ENCODE peak calls at places on chromosomes 2 and 18, in six cellular contexts. One of them, this sample, is unnamed.

GRCh38 chr2:108583903-108584520 is 49.7 kb downstream of the LIMS1 start:
- DNase-seq in K562: peak
- DNase-seq in HepG2: peak
- DNase-seq in GM12878: no peak
- DNase-seq in H1: no peak
- DNase-seq in GM12892: peak
- DNase-seq in this sample: no peak

GRCh38 chr2:221097568-221097915 is 474.6 kb downstream of the EPHA4 start:
- DNase-seq in K562: no peak
- DNase-seq in HepG2: no peak
- DNase-seq in GM12878: no peak
- DNase-seq in H1: no peak
- DNase-seq in GM12892: no peak
- DNase-seq in this sample: no peak

GRCh38 chr2:55493220-55493619 is 26.3 kb upstream of the CFAP36 start:
- DNase-seq in K562: no peak
- DNase-seq in HepG2: no peak
- DNase-seq in GM12878: no peak
- DNase-seq in H1: no peak
- DNase-seq in GM12892: no peak
- DNase-seq in this sample: no peak

GRCh38 chr2:148259674-148260073 is 238.8 kb downstream of the MBD5 start:
- DNase-seq in K562: peak
- DNase-seq in HepG2: no peak
- DNase-seq in GM12878: no peak
- DNase-seq in H1: no peak
- DNase-seq in GM12892: no peak
- DNase-seq in this sample: no peak

GRCh38 chr2:238947920-238948710 is 100.2 kb downstream of the TWIST2 start:
- DNase-seq in K562: no peak
- DNase-seq in HepG2: peak
- DNase-seq in GM12878: no peak
- DNase-seq in H1: peak
- DNase-seq in GM12892: no peak
- DNase-seq in this sample: no peak

GRCh38 chr18:7177131-7177744 is 53.7 kb upstream of the LRRC30 start:
- DNase-seq in K562: peak
- DNase-seq in HepG2: peak
- DNase-seq in GM12878: no peak
- DNase-seq in H1: no peak
- DNase-seq in GM12892: no peak
- DNase-seq in this sample: peak

GRCh38 chr2:218081063-218081462 is 12.0 kb downstream of the RUFY4 start:
- DNase-seq in K562: no peak
- DNase-seq in HepG2: no peak
- DNase-seq in GM12878: peak
- DNase-seq in H1: no peak
- DNase-seq in GM12892: peak
- DNase-seq in this sample: peak

GRCh38 chr2:144834954-144835633 is 315.2 kb upstream of the ZEB2 start:
- DNase-seq in K562: peak
- DNase-seq in HepG2: no peak
- DNase-seq in GM12878: no peak
- DNase-seq in H1: no peak
- DNase-seq in GM12892: no peak
- DNase-seq in this sample: no peak

GRCh38 chr2:232466221-232466620 is 10.3 kb downstream of the ALPI start:
- DNase-seq in K562: no peak
- DNase-seq in HepG2: no peak
- DNase-seq in GM12878: no peak
- DNase-seq in H1: no peak
- DNase-seq in GM12892: no peak
- DNase-seq in this sample: no peak

GRCh38 chr2:18522484-18523146 is 37.8 kb downstream of the RDH14 start:
- DNase-seq in K562: no peak
- DNase-seq in HepG2: no peak
- DNase-seq in GM12878: no peak
- DNase-seq in H1: no peak
- DNase-seq in GM12892: no peak
- DNase-seq in this sample: no peak

GRCh38 chr2:216588771-216589363 is 44.4 kb upstream of the IGFBP2 start:
- DNase-seq in K562: no peak
- DNase-seq in HepG2: no peak
- DNase-seq in GM12878: no peak
- DNase-seq in H1: no peak
- DNase-seq in GM12892: no peak
- DNase-seq in this sample: no peak

GRCh38 chr18:13611058-13611615 is 115.2 kb downstream of the FAM210A start:
- DNase-seq in K562: no peak
- DNase-seq in HepG2: no peak
- DNase-seq in GM12878: no peak
- DNase-seq in H1: no peak
- DNase-seq in GM12892: no peak
- DNase-seq in this sample: no peak

GRCh38 chr2:47078541-47079482 is 76.3 kb downstream of the STPG4 start:
- DNase-seq in K562: peak
- DNase-seq in HepG2: peak
- DNase-seq in GM12878: no peak
- DNase-seq in H1: no peak
- DNase-seq in GM12892: no peak
- DNase-seq in this sample: no peak

GRCh38 chr2:47077442-47078117 is 77.5 kb downstream of the STPG4 start:
- DNase-seq in K562: peak
- DNase-seq in HepG2: no peak
- DNase-seq in GM12878: no peak
- DNase-seq in H1: no peak
- DNase-seq in GM12892: no peak
- DNase-seq in this sample: no peak

GRCh38 chr2:47075361-47076125 is 79.6 kb downstream of the STPG4 start:
- DNase-seq in K562: no peak
- DNase-seq in HepG2: no peak
- DNase-seq in GM12878: no peak
- DNase-seq in H1: no peak
- DNase-seq in GM12892: no peak
- DNase-seq in this sample: no peak

GRCh38 chr2:47076126-47076506 is 79.0 kb downstream of the STPG4 start:
- DNase-seq in K562: no peak
- DNase-seq in HepG2: no peak
- DNase-seq in GM12878: no peak
- DNase-seq in H1: no peak
- DNase-seq in GM12892: no peak
- DNase-seq in this sample: no peak

GRCh38 chr2:47076586-47077441 is 78.3 kb downstream of the STPG4 start:
- DNase-seq in K562: no peak
- DNase-seq in HepG2: peak
- DNase-seq in GM12878: no peak
- DNase-seq in H1: no peak
- DNase-seq in GM12892: no peak
- DNase-seq in this sample: no peak
- TF ChIP-seq POLR2A in K562: no peak
- TF ChIP-seq POLR2A in HepG2: no peak
- TF ChIP-seq POLR2A in GM12878: no peak
- TF ChIP-seq POLR2A in H1: no peak
- TF ChIP-seq POLR2A in GM12892: no peak
- TF ChIP-seq POLR2A in this sample: no peak

DNA sequence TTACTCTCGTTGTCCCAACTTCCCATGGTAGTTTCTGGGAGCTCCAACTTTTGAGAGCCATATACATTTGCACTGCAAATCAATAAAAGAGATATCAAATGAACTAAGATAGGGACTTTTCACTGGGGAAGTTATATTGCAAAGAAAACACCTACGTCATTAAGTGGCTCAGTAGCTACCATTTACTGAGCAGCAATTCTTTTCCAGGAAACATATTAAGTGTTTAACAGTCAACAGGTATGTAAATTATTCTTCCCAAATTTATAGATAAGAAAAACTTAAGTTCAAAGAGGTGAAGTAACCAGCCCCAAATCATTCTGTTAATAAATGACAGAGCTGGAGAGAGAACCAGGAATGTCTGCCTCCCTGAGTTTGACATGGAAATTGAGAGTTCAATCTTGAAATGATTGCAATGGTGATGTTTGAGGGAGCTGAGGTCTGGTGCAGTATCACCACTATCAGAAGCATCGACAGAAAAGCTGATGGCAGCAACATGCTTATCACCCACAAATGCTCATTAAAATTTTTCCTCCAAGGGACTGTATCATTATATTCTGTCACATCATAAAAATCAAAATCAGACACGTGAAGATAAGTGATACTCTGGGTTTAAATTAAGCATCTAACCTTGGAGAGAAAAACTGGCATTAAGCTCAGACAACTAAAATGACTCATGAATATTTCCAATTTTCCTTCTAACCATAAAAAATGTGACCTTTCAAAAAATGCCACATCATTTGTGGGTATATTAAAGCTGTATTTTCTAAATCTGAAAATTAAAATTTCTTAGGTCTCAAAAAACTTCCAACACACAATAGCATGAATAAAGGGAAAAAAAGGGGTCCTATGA is 43.4 kb downstream of the GAREM1 start:
- DNase-seq in K562: no peak
- DNase-seq in HepG2: peak
- DNase-seq in GM12878: no peak
- DNase-seq in H1: no peak
- DNase-seq in GM12892: no peak
- DNase-seq in this sample: no peak
- TF ChIP-seq TAF1 in K562: no peak
- TF ChIP-seq TAF1 in HepG2: no peak
- TF ChIP-seq TAF1 in GM12878: no peak
- TF ChIP-seq TAF1 in H1: no peak
- TF ChIP-seq TAF1 in GM12892: no peak
- TF ChIP-seq TAF1 in this sample: no peak

DNA sequence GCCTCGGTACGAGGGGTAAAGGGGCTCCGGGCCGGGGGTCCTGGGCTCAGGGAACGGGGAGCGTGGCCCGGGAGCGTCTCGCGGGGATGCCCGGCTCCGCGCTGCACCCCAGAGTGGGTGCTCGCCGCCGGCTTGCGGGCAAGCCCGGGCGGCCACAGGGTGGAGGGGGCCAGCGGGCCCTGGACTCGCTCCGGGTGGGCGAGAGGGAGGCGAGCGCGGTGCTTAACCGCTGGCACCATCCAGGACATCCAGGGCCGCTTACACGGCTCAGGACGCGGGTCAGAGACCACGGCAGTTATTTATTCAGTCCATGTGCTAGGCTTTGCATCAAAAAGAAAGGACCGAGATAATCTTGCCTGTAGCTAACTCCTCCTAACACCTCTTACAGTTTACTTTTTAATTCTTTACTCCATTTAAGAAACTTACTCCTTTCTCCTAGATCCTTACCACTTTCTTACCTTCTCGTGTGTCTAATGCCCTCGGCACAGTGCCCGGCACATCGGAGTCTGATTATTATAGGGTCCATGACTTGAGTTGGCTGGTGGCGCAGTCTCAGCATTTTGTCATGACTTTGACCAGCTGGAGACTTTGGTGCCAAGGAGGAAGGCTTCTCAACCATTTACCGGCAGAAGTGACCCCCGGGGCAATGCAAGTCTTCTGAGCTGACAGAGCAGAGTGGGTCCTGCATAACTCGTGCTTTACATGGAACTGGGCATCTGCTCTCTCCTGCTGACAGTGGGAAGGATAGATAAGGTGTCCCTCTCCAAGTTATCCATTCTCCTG is 427 bp downstream of the ANXA4 start:
- DNase-seq in K562: no peak
- DNase-seq in HepG2: no peak
- DNase-seq in GM12878: no peak
- DNase-seq in H1: peak
- DNase-seq in GM12892: no peak
- DNase-seq in this sample: no peak
- TF ChIP-seq POLR2A in K562: peak
- TF ChIP-seq POLR2A in HepG2: no peak
- TF ChIP-seq POLR2A in GM12878: peak
- TF ChIP-seq POLR2A in H1: no peak
- TF ChIP-seq POLR2A in GM12892: no peak
- TF ChIP-seq POLR2A in this sample: no peak

GRCh38 chr2:64218137-64218536 is 73.9 kb upstream of the PELI1 start:
- DNase-seq in K562: no peak
- DNase-seq in HepG2: no peak
- DNase-seq in GM12878: no peak
- DNase-seq in H1: no peak
- DNase-seq in GM12892: no peak
- DNase-seq in this sample: no peak
- TF ChIP-seq TAF1 in K562: no peak
- TF ChIP-seq TAF1 in HepG2: no peak
- TF ChIP-seq TAF1 in GM12878: no peak
- TF ChIP-seq TAF1 in H1: no peak
- TF ChIP-seq TAF1 in GM12892: no peak
- TF ChIP-seq TAF1 in this sample: no peak

DNA sequence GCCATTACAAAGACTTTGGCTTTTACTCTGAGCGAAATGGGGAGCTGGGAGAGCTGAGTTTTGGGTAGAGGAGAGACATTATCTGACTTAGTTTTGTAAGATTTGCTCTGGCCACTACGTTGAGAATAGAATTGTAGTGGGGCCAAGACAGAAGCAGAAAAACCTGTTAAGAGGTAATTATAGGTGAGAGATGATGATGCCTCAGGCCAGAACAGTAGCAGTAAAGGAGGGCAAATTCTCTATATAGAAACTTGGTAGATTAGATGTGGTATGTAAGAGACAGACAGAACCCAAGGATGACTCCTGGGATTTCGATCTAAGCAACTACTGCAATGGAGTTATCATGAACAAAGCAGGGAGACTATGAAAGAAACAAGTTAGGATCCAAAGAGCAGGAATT is 17.4 kb upstream of the CREB1 start:
- DNase-seq in K562: no peak
- DNase-seq in HepG2: no peak
- DNase-seq in GM12878: no peak
- DNase-seq in H1: no peak
- DNase-seq in GM12892: no peak
- DNase-seq in this sample: no peak
- TF ChIP-seq POLR2A in K562: no peak
- TF ChIP-seq POLR2A in HepG2: no peak
- TF ChIP-seq POLR2A in GM12878: no peak
- TF ChIP-seq POLR2A in H1: no peak
- TF ChIP-seq POLR2A in GM12892: no peak
- TF ChIP-seq POLR2A in this sample: no peak

GRCh38 chr18:2906522-2907458 is 60.0 kb downstream of the EMILIN2 start:
- DNase-seq in K562: peak
- DNase-seq in HepG2: peak
- DNase-seq in GM12878: no peak
- DNase-seq in H1: peak
- DNase-seq in GM12892: peak
- DNase-seq in this sample: peak
- TF ChIP-seq TAF1 in K562: no peak
- TF ChIP-seq TAF1 in HepG2: no peak
- TF ChIP-seq TAF1 in GM12878: no peak
- TF ChIP-seq TAF1 in H1: no peak
- TF ChIP-seq TAF1 in GM12892: no peak
- TF ChIP-seq TAF1 in this sample: no peak